ENCODE peak calls at places on chromosomes 3 and 15, in seven cellular contexts. J is heart right ventricle; H is CD8-positive, alpha-beta T cell; F is keratinocyte; K is tibial nerve; U is lung; C is ovary. M is an unnamed sample.

GRCh38 chr3:106711650-106712049 is 665.6 kb upstream of the CCDC54 start:
- DNase-seq in F (no peak), K (no peak), C (no peak), U (no peak), J (no peak), H (no peak), M (no peak)

GRCh38 chr3:99532246-99532645 is 106.1 kb upstream of the COL8A1 start:
- DNase-seq in H (no peak), F (no peak), U (no peak), K (peak; percentile 34), J (no peak), C (no peak), M (no peak)

GRCh38 chr3:72818092-72818721 is 30.0 kb downstream of the SHQ1 start:
- DNase-seq in K (peak; percentile 51), U (no peak), H (no peak), J (no peak), C (no peak), F (no peak), M (no peak)

GRCh38 chr15:80638553-80639167 is 56.5 kb upstream of the ABHD17C start:
- DNase-seq in K (no peak), H (no peak), F (no peak), J (no peak), C (no peak), U (no peak), M (no peak)

GRCh38 chr3:139601191-139601961 is 61.8 kb upstream of the RBP1 start:
- DNase-seq in C (no peak), F (peak; percentile 85), K (no peak), H (no peak), J (no peak), U (no peak), M (no peak)

GRCh38 chr3:151265166-151265565 is 13.2 kb downstream of the P2RY14 start:
- DNase-seq in J (no peak), U (no peak), C (no peak), F (no peak), K (no peak), H (no peak), M (no peak)

GRCh38 chr3:93962798-93963197 is 10.9 kb downstream of the PROS1 start:
- DNase-seq in J (no peak), H (no peak), U (no peak), K (no peak), C (no peak), F (no peak), M (no peak)

GRCh38 chr15:31528846-31529245 is 202.2 kb downstream of the KLF13 start:
- DNase-seq in J (no peak), U (no peak), K (no peak), F (no peak), H (no peak), C (no peak), M (no peak)

GRCh38 chr3:127413871-127414270 is 126.0 kb upstream of the PRR20G start:
- DNase-seq in U (no peak), F (no peak), J (no peak), K (no peak), C (no peak), H (no peak), M (no peak)

GRCh38 chr3:127412578-127413317 is 124.9 kb upstream of the PRR20G start:
- DNase-seq in H (no peak), C (peak; percentile 10), F (no peak), U (peak; percentile 24), J (no peak), K (peak; percentile 3), M (no peak)

GRCh38 chr3:127411083-127411727 is 123.4 kb upstream of the PRR20G start:
- DNase-seq in F (no peak), J (no peak), U (peak; percentile 26), C (no peak), H (no peak), K (no peak), M (no peak)

GRCh38 chr3:127410678-127411077 is 122.8 kb upstream of the PRR20G start:
- DNase-seq in J (no peak), H (no peak), F (no peak), C (peak; percentile 15), K (no peak), U (peak; percentile 17), M (no peak)

DNA sequence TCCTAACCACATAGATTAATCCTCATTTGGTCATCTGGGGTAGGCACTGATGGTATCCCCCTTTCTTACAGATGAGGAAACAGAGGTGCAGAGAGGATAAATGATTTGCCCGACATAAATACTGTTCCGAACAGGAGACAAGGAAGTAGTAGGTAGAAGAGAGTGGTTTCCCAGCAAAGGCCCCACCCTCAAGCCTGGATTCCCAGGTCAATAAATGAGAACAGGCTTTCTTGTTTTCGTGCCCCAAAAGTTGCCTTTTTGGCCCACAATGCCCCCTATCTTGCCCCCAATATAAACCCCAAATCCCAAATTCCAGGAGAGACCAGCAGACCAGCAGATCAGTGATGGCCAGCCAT is 125.5 kb upstream of the PRR20G start:
- DNase-seq in K (peak; percentile 1), C (no peak), J (no peak), F (no peak), H (no peak), U (peak; percentile 26), M (no peak)
- H3K4me1 ChIP-seq in K (no peaks in the 10 kb centered on the region), C (no peaks in the 10 kb centered on the region), J (no peaks in the 10 kb centered on the region), F (no peaks in the 10 kb centered on the region), H (no peaks in the 10 kb centered on the region), U (no peaks in the 10 kb centered on the region), M (no peaks in the 10 kb centered on the region)

DNA sequence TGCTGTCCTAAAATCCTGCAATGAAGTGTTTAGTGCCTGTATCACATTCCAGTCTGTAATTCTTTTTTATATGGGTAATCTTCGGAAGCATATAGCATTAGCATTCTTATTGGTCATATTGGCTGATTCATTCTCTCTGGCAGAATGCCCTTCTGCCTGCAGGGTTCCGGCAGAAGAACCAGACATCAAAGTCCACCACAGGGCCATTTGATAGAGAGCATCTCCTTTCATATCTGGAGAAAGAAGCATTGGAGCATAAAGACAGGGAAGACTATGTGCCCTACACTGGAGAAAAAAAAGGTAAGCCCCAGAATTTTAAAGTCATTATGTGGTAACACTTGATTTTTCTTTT is 39.6 kb downstream of the TMOD3 start:
- DNase-seq in H (no peak), U (no peak), J (no peak), K (no peak), C (no peak), F (no peak), M (no peak)
- H3K27ac ChIP-seq in H (no peak overlapping the region), U (no peak overlapping the region), J (no peak overlapping the region), K (no peak overlapping the region), C (no peak overlapping the region), F (no peak overlapping the region), M (no peak overlapping the region)

DNA sequence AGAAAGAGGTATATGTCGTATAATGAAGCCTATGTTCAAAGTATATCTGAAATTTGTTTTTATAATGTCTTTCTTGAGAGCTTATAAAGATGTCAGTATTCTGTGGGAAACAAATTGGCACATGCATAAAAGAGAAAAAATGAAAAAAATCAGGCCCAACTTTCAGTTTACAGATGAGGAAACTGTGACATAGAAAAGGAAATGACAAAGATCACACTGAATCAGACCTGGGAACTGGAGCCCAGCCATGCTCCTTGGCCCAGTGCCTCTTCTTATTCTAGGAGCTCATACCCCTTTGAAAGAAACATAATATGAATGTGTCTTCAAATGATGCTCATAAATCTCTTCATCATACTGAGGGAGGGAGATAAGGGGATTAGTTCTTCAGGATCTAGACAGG is 48.4 kb downstream of the TMEM44 start:
- DNase-seq in J (no peak), U (no peak), F (no peak), C (no peak), K (no peak), H (no peak), M (no peak)
- H3K4me3 ChIP-seq in J (peak overlapping the region; percentile 77), U (no peak overlapping the region), F (peak overlapping the region; percentile 92), C (peak overlapping the region; percentile 96), K (no peak overlapping the region), H (no peak overlapping the region), M (no peak overlapping the region)

GRCh38 chr3:147409143-147410121 is at the start of gene ZIC1:
- DNase-seq in F (no peak), H (no peak), U (no peak), J (no peak), K (no peak), C (no peak), M (no peak)

GRCh38 chr3:147411777-147412176 is 2.6 kb downstream of the ZIC1 start:
- DNase-seq in C (no peak), U (no peak), J (no peak), H (no peak), K (no peak), F (no peak), M (no peak)

GRCh38 chr3:147410518-147411234 is 1.5 kb downstream of the ZIC1 start:
- DNase-seq in K (no peak), C (no peak), J (no peak), H (no peak), F (no peak), U (peak; percentile 25), M (no peak)

GRCh38 chr3:147411235-147411607 is 2.1 kb downstream of the ZIC1 start:
- DNase-seq in H (no peak), C (no peak), U (peak; percentile 26), F (no peak), J (no peak), K (no peak), M (no peak)

DNA sequence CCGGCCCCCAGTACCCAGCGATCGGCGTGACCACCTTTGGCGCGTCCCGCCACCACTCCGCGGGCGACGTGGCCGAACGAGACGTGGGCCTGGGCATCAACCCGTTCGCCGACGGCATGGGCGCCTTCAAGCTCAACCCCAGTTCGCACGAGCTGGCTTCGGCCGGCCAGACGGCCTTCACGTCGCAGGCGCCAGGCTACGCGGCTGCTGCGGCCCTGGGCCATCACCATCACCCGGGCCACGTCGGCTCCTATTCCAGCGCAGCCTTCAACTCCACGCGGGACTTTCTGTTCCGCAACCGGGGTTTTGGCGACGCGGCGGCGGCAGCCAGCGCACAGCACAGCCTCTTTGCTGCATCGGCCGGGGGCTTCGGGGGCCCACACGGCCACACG is 957 bp downstream of the ZIC1 start:
- DNase-seq in K (no peak), C (no peak), U (no peak), H (no peak), F (no peak), J (no peak), M (no peak)
- H3K4me1 ChIP-seq in K (no peaks in the 10 kb centered on the region), C (peaks cover 13% of the 10 kb centered on the region), U (no peaks in the 10 kb centered on the region), H (peaks cover 25% of the 10 kb centered on the region), F (peaks cover 4% of the 10 kb centered on the region), J (peaks cover 44% of the 10 kb centered on the region), M (peaks cover 13% of the 10 kb centered on the region)